ENCODE peak calls at places on chromosomes 7 and 10, in four cellular contexts. P, A, M and V are unnamed samples.

GRCh38 chr7:82443801-82444219 is 233 bp upstream of the CACNA2D1 start:
- DNase-seq in M (no peak), P (no peak), A (no peak), V (no peak)

GRCh38 chr10:97196213-97197029 is 10.7 kb upstream of the SLIT1 start:
- DNase-seq in P (peak; percentile 47), M (no peak), A (peak; percentile 56), V (peak; percentile 77)

GRCh38 chr10:69484736-69485135 is 33.5 kb downstream of the TSPAN15 start:
- DNase-seq in P (no peak), A (no peak), M (no peak), V (no peak)

GRCh38 chr10:97450828-97451227 is 4.9 kb downstream of the ZDHHC16 start:
- DNase-seq in M (no peak), P (no peak), A (no peak), V (no peak)

GRCh38 chr10:91220194-91220953 is at the start of gene PCGF5:
- DNase-seq in P (no peak), A (peak; percentile 29), M (no peak), V (peak; percentile 86)

GRCh38 chr7:142331941-142332340 is 74.1 kb upstream of the PRSS58 start:
- DNase-seq in P (no peak), A (no peak), M (no peak), V (no peak)

GRCh38 chr10:121662945-121663917 is 65.0 kb upstream of the FGFR2 start:
- DNase-seq in M (no peak), P (no peak), A (peak; percentile 36), V (peak; percentile 30)

GRCh38 chr10:118980135-118980865 is 49.2 kb upstream of the NANOS1 start:
- DNase-seq in A (no peak), P (no peak), M (no peak), V (no peak)

GRCh38 chr7:38217672-38218071 is 39.6 kb downstream of the STARD3NL start:
- DNase-seq in A (no peak), P (no peak), M (no peak), V (no peak)

GRCh38 chr7:113099284-113099919 is 12.8 kb upstream of the GPR85 start:
- DNase-seq in P (no peak), A (no peak), M (no peak), V (no peak)

GRCh38 chr10:107754814-107755213 is 590.3 kb upstream of the SORCS1 start:
- DNase-seq in P (no peak), A (no peak), M (no peak), V (no peak)

GRCh38 chr7:128974241-128974934 is 36.7 kb downstream of the IRF5 start:
- DNase-seq in P (no peak), M (no peak), A (no peak), V (no peak)

GRCh38 chr10:11655839-11656238 is 44.4 kb upstream of the USP6NL start:
- DNase-seq in A (no peak), M (no peak), P (no peak), V (no peak)

GRCh38 chr7:7271094-7271874 is 88.9 kb downstream of the C1GALT1 start:
- DNase-seq in A (no peak), M (no peak), P (no peak), V (no peak)

GRCh38 chr10:113424304-113424721 is 128.5 kb upstream of the HABP2 start:
- DNase-seq in M (no peak), A (no peak), P (no peak), V (no peak)

GRCh38 chr10:68364101-68364886 is 31.6 kb upstream of the PBLD start:
- DNase-seq in A (no peak), M (no peak), P (no peak), V (no peak)

GRCh38 chr10:110498087-110498981 is 627 bp downstream of the DUSP5 start:
- DNase-seq in M (no peak), P (no peak), A (no peak), V (peak; percentile 67)

GRCh38 chr10:130215918-130216205 is 79.7 kb downstream of the GLRX3 start:
- DNase-seq in P (no peak), M (no peak), A (no peak), V (no peak)

GRCh38 chr7:949021-949934 is 5.2 kb downstream of the ADAP1 start:
- DNase-seq in M (no peak), A (no peak), P (no peak), V (no peak)
- TF ChIP-seq BRCA1 in M (no peak), A (no peak), P (no peak), V (no peak)

GRCh38 chr10:77603529-77603927 is 34.1 kb downstream of the KCNMA1 start:
- DNase-seq in M (no peak), A (no peak), P (no peak), V (no peak)
- TF ChIP-seq BRCA1 in M (no peak), A (no peak), P (no peak), V (no peak)

DNA sequence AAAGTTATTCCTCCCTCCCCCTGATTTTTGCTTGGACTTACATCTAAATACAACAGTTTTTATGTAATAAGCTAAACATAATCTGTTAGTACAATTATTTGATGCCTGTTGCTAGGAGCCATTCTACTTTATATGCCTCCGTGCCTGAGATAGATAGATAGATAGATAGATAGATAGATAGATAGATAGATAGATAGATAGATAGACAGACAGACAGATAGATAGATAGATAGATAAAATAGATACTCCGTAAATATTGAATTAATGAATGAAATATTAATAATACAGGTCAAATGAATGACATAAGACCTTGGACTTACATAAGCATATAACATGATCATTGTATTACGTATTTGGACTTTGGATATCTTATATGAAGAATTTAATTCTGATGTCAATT is 23.0 kb downstream of the NET1 start:
- DNase-seq in M (no peak), P (no peak), A (no peak), V (no peak)
- TF ChIP-seq BRCA1 in M (no peak), P (no peak), A (no peak), V (no peak)

GRCh38 chr7:124432009-124432578 is 333.5 kb downstream of the GPR37 start:
- DNase-seq in P (no peak), A (no peak), M (no peak), V (no peak)
- TF ChIP-seq BRCA1 in P (no peak), A (no peak), M (no peak), V (no peak)

DNA sequence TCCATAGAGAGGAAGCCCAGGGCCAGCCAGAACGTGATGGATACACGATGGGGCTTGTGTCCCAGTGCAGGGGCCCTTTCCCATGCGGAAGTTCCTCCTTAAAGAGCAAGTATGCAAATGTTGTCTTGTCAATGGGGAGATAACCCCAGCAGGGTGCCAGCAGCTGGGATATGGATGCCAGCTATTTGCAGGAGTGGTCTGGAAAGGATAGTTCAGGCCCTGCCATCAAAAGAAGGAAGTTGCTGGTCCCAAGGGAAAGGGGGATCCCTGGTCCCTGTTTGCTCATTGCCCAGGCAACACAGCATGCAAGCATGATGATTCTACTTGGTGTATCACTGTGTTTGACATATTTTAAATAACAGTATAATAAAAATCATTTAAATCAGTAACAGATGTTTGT is 73.1 kb upstream of the HECW1 start:
- DNase-seq in A (peak; percentile 15), M (no peak), P (no peak), V (no peak)
- TF ChIP-seq BRCA1 in A (no peak), M (no peak), P (no peak), V (no peak)

GRCh38 chr7:83547526-83547925 is 101.4 kb downstream of the SEMA3E start:
- DNase-seq in A (no peak), P (no peak), M (peak; percentile 38), V (no peak)
- TF ChIP-seq BRCA1 in A (no peak), P (no peak), M (no peak), V (no peak)